ENCODE peak calls at places on chromosomes 7 and 10, in nine cellular contexts. S is cardiac muscle cell, K is GM12878, P is psoas muscle, U is Panc1, L is IMR-90, E is colonic mucosa, F is PC-3, T is fibroblast of lung. Z is an unnamed sample.

GRCh38 chr7:16078076-16078952 is 343.0 kb downstream of the CRPPA start:
- DNase-seq in L (peak; percentile 64), F (peak; percentile 76), S (peak; percentile 80), E (peak; percentile 60), T (peak; percentile 80), U (peak; percentile 57), K (no peak), P (no peak), Z (peak; percentile 9)

GRCh38 chr7:2169923-2170575 is 62.7 kb downstream of the MAD1L1 start:
- DNase-seq in K (no peak), P (no peak), L (no peak), S (no peak), U (no peak), T (no peak), F (no peak), E (no peak), Z (no peak)

GRCh38 chr7:1961776-1962276 is 270.9 kb downstream of the MAD1L1 start:
- DNase-seq in K (peak; percentile 64), S (peak; percentile 68), T (peak; percentile 92), F (peak; percentile 31), U (no peak), P (no peak), L (peak; percentile 96), E (no peak), Z (peak; percentile 67)

GRCh38 chr7:137006293-137006692 is 137.8 kb downstream of the CHRM2 start:
- DNase-seq in S (peak; percentile 49), T (peak; percentile 90), P (no peak), L (peak; percentile 87), U (no peak), F (peak; percentile 18), E (no peak), K (no peak), Z (no peak)

GRCh38 chr7:154680894-154681659 is 321.8 kb downstream of the PAXIP1 start:
- DNase-seq in L (no peak), K (no peak), T (no peak), P (no peak), U (no peak), F (no peak), E (no peak), S (no peak), Z (no peak)

GRCh38 chr10:102813734-102814455 is 23.3 kb downstream of the CYP17A1 start:
- DNase-seq in T (peak; percentile 40), P (peak; percentile 40), L (peak; percentile 37), S (peak; percentile 71), E (peak; percentile 67), K (no peak), F (no peak), U (no peak), Z (no peak)

GRCh38 chr7:31327071-31327470 is 13.5 kb downstream of the NEUROD6 start:
- DNase-seq in S (no peak), K (no peak), F (peak; percentile 55), L (peak; percentile 10), E (no peak), P (no peak), U (no peak), T (no peak), Z (no peak)

GRCh38 chr7:2251841-2252771 is 10.1 kb downstream of the NUDT1 start:
- DNase-seq in E (no peak), P (no peak), K (no peak), F (no peak), U (no peak), T (no peak), S (no peak), L (no peak), Z (peak; percentile 30)

GRCh38 chr7:17493451-17493850 is 195.0 kb downstream of the AHR start:
- DNase-seq in E (no peak), P (no peak), L (no peak), U (no peak), K (no peak), T (no peak), S (peak; percentile 25), F (no peak), Z (no peak)

GRCh38 chr7:46320956-46321355 is 399.9 kb upstream of the IGFBP3 start:
- DNase-seq in F (no peak), E (no peak), T (peak; percentile 82), K (no peak), P (no peak), L (peak; percentile 26), S (peak; percentile 16), U (no peak), Z (no peak)

GRCh38 chr10:73887038-73888015 is 13.0 kb upstream of the CAMK2G start:
- DNase-seq in E (peak; percentile 66), F (peak; percentile 100), K (no peak), P (peak; percentile 93), U (no peak), S (peak; percentile 89), L (peak; percentile 86), T (peak; percentile 95), Z (no peak)

GRCh38 chr10:22252801-22253577 is 35.2 kb upstream of the EBLN1 start:
- DNase-seq in P (peak; percentile 72), T (peak; percentile 16), F (no peak), K (no peak), U (no peak), L (no peak), E (peak; percentile 28), S (peak; percentile 49), Z (no peak)

GRCh38 chr10:59803714-59804113 is 50.5 kb upstream of the MRLN start:
- DNase-seq in T (no peak), F (no peak), E (no peak), U (no peak), S (no peak), P (no peak), K (no peak), L (no peak), Z (no peak)

GRCh38 chr7:39819514-39819913 is 130.5 kb upstream of the CDK13 start:
- DNase-seq in T (no peak), S (no peak), L (no peak), F (no peak), K (no peak), P (no peak), U (no peak), E (no peak), Z (no peak)

GRCh38 chr10:69492091-69492745 is 41.0 kb downstream of the TSPAN15 start:
- DNase-seq in T (no peak), F (no peak), U (no peak), E (no peak), S (no peak), K (no peak), P (no peak), L (no peak), Z (no peak)

GRCh38 chr7:84665339-84665738 is 470.8 kb upstream of the SEMA3A start:
- DNase-seq in E (no peak), L (no peak), S (no peak), U (no peak), P (no peak), T (no peak), K (no peak), F (no peak), Z (no peak)

GRCh38 chr7:2441430-2442058 is 34.7 kb downstream of the GRIFIN start:
- DNase-seq in U (no peak), S (no peak), E (no peak), P (no peak), L (no peak), T (no peak), K (no peak), F (no peak), Z (no peak)

GRCh38 chr7:552711-553636 is 33.3 kb upstream of the PDGFA start:
- DNase-seq in U (no peak), E (no peak), F (no peak), S (no peak), K (no peak), L (no peak), T (no peak), P (no peak), Z (no peak)

GRCh38 chr10:100743626-100744135 is 1.7 kb upstream of the PAX2 start:
- DNase-seq in P (no peak), U (no peak), S (peak; percentile 82), F (peak; percentile 50), L (peak; percentile 55), E (no peak), K (no peak), T (peak; percentile 58), Z (peak; percentile 51)

GRCh38 chr7:147563669-147564068 is 1026.9 kb upstream of the C7orf33 start:
- DNase-seq in P (no peak), K (no peak), S (no peak), E (no peak), U (no peak), L (no peak), F (no peak), T (no peak), Z (no peak)

GRCh38 chr7:51295435-51296269 is 21.0 kb downstream of the COBL start:
- DNase-seq in T (no peak), E (peak; percentile 83), P (no peak), F (peak; percentile 48), S (no peak), U (no peak), K (no peak), L (no peak), Z (no peak)

GRCh38 chr10:51905050-51905449 is 205.7 kb upstream of the CSTF2T start:
- DNase-seq in F (no peak), L (no peak), P (no peak), E (no peak), S (no peak), K (no peak), T (no peak), U (no peak), Z (no peak)
- H3K36me3 ChIP-seq in F (no peaks in the 10 kb centered on the region), L (no peaks in the 10 kb centered on the region), P (no peaks in the 10 kb centered on the region), E (no peaks in the 10 kb centered on the region), S (no peaks in the 10 kb centered on the region), K (no peaks in the 10 kb centered on the region), T (no peaks in the 10 kb centered on the region), U (no peaks in the 10 kb centered on the region), Z (no peaks in the 10 kb centered on the region)

GRCh38 chr10:11608159-11608966 is 3.1 kb downstream of the USP6NL start:
- DNase-seq in S (no peak), E (no peak), L (no peak), P (no peak), K (peak; percentile 55), T (no peak), U (no peak), F (no peak), Z (no peak)
- H3K4me3 ChIP-seq in S (no peak overlapping the region), E (no peak overlapping the region), L (no peak overlapping the region), P (no peak overlapping the region), K (peak overlapping the region; percentile 98), T (no peak overlapping the region), U (no peak overlapping the region), F (no peak overlapping the region), Z (no peak overlapping the region)

GRCh38 chr10:32418572-32418971 is 27.4 kb upstream of the CCDC7 start:
- DNase-seq in S (no peak), K (no peak), P (no peak), L (no peak), U (no peak), F (no peak), T (no peak), E (no peak), Z (no peak)
- TF ChIP-seq CTCF in S (no peak), K (no peak), P (no peak), L (no peak), U (no peak), F (no peak), T (no peak), E (no peak), Z (no peak)

DNA sequence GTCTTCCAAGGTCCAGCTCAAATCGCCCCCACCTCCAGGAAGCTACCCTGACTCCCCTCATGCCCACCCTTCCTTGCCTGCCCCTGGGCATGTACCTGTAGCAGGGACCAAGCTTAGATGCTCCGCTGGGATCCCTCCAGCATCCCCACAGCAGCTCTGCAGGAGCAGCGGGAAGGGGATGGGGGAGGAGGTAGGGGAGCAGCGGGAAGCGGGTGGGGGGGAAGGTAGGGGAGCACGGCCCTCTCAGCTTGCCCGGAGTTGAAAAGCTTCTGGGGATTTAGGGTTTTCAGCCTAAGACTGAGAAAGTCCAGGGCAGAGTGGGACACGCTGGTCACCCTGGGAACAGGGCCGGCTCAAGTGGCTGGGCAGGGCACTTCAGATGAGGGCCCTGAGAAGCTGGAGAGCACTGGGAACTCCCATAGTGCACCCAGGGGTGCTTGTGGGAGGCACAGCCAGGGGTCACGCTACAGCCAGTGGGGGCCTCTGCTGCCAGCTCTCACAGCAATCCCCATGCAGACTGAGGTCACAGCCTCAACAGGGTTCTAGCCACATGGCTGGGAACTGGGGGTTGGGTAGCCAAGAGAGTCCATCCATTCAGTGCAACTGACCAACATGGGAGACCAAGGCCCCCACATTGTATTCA is 13.4 kb downstream of the WDR86 start:
- DNase-seq in T (no peak), S (no peak), F (no peak), E (no peak), K (no peak), L (no peak), U (no peak), P (peak; percentile 17), Z (no peak)
- H3K36me3 ChIP-seq in T (no peaks in the 10 kb centered on the region), S (peaks cover 8% of the 10 kb centered on the region), F (no peaks in the 10 kb centered on the region), E (no peaks in the 10 kb centered on the region), K (no peaks in the 10 kb centered on the region), L (no peaks in the 10 kb centered on the region), U (no peaks in the 10 kb centered on the region), P (no peaks in the 10 kb centered on the region), Z (peaks cover 23% of the 10 kb centered on the region)